ENCODE peak calls at places on chromosomes 3 and 15, in ten cellular contexts. O is NCI-H1417; E is NCI-H2029; I is heart left ventricle; X is HFFc6; D is NCI-H460; K is aorta; Y is progenitor cell of endocrine pancreas; U is sciatic nerve; N is stimulated activated CD4-positive, alpha-beta T cell treated with anti-CD3 and anti-CD28 coated beads, Interleukin-1b, Interleukin-23, amount 100 ng/mL, for 24 hours. M is an unnamed sample.

GRCh38 chr3:192038726-192039125 is 577.8 kb downstream of the PYDC2 start:
- DNase-seq in X (peak), O (no peak), U (no peak), E (no peak), N (no peak), Y (no peak), I (no peak), D (no peak), K (no peak), M (no peak)

GRCh38 chr3:52705438-52705687 is 228 bp downstream of the GLT8D1 start:
- DNase-seq in O (no peak), N (no peak), Y (no peak), D (no peak), I (no peak), X (no peak), E (no peak), K (no peak), U (no peak), M (no peak)

GRCh38 chr3:114005406-114005987 is 50.8 kb downstream of the CCDC191 start:
- DNase-seq in Y (no peak), N (no peak), I (no peak), O (no peak), D (no peak), E (no peak), U (no peak), K (no peak), X (no peak), M (no peak)

GRCh38 chr3:18556503-18556902 is 131.4 kb upstream of the SATB1 start:
- DNase-seq in K (peak), N (peak), I (no peak), X (no peak), Y (no peak), O (no peak), E (no peak), U (no peak), D (no peak), M (peak)

GRCh38 chr15:64224508-64224907 is 61.7 kb upstream of the PPIB start:
- DNase-seq in K (no peak), N (no peak), X (peak), U (no peak), I (no peak), O (peak), D (no peak), E (no peak), Y (no peak), M (no peak)

GRCh38 chr3:127291611-127292010 is 3.8 kb upstream of the PRR20G start:
- DNase-seq in O (no peak), U (no peak), K (no peak), X (no peak), D (no peak), E (no peak), N (no peak), I (no peak), Y (no peak), M (no peak)

GRCh38 chr3:150956376-150956775 is 16.2 kb downstream of the CLRN1 start:
- DNase-seq in D (peak), E (no peak), U (no peak), I (no peak), N (no peak), X (peak), Y (no peak), K (no peak), O (no peak), M (no peak)

GRCh38 chr3:37935756-37936666 is 54.6 kb upstream of the VILL start:
- DNase-seq in U (no peak), X (peak), N (no peak), K (no peak), D (no peak), O (no peak), E (no peak), Y (no peak), I (no peak), M (no peak)

GRCh38 chr3:58474348-58474911 is 17.5 kb upstream of the KCTD6 start:
- DNase-seq in I (no peak), O (peak), K (no peak), U (no peak), D (no peak), N (no peak), E (no peak), Y (no peak), X (no peak), M (no peak)

GRCh38 chr3:65894679-65895078 is 144.0 kb downstream of the MAGI1 start:
- DNase-seq in D (no peak), I (no peak), U (no peak), Y (no peak), N (no peak), O (no peak), X (peak), K (no peak), E (no peak), M (no peak)

GRCh38 chr3:124772081-124772831 is 42.0 kb downstream of the UMPS start:
- DNase-seq in I (no peak), O (peak), N (no peak), E (no peak), X (peak), K (peak), U (peak), D (no peak), Y (no peak), M (no peak)

GRCh38 chr3:127730666-127731294 is 58.0 kb downstream of the ABTB1 start:
- DNase-seq in O (no peak), N (no peak), D (no peak), I (no peak), X (no peak), Y (no peak), U (no peak), E (no peak), K (no peak), M (no peak)